ENCODE peak calls at places on chromosomes 6 and 20, in nine cellular contexts. K is stimulated activated CD4-positive, alpha-beta T cell treated with anti-CD3 and anti-CD28 coated beads, TNF-alpha, amount 100 ng/mL, for 24 hours; O is naive thymus-derived CD4-positive, alpha-beta T cell; T is SJSA1; I is EL; S is G401; L is GM23338; V is activated T-helper 2 cell treated with anti-CD3 and anti-CD28 coated beads, Interferon-gamma antibody, Interleukin-2, Interleukin-4, amounts not matched to agents 10 μg/mL and 5 μg/mL and 100 μg/mL, durations not matched to agents 14 hours and 24 hours and 36 hours; P is activated T-cell treated with anti-CD3 and anti-CD28 coated beads for 1 hour. A is an unnamed sample.

GRCh38 chr20:43540673-43541060 is 18.2 kb upstream of the SGK2 start:
- DNase-seq in O (no peak), L (no peak), S (no peak), K (no peak), I (no peak), T (no peak), V (no peak), P (no peak), A (no peak)

GRCh38 chr6:44653761-44654218 is 266.3 kb downstream of the CDC5L start:
- DNase-seq in L (no peak), P (no peak), T (no peak), K (no peak), I (peak), S (no peak), O (no peak), V (no peak), A (no peak)

GRCh38 chr6:28884423-28885148 is 39.2 kb downstream of the TRIM27 start:
- DNase-seq in T (no peak), S (no peak), O (peak), K (peak), I (no peak), V (peak), L (no peak), P (peak), A (no peak)

GRCh38 chr6:15066433-15067337 is 179.2 kb upstream of the JARID2 start:
- DNase-seq in I (peak), S (no peak), K (no peak), O (no peak), L (no peak), V (no peak), P (no peak), T (no peak), A (peak)

GRCh38 chr6:122799916-122800701 is 11.1 kb downstream of the SMPDL3A start:
- DNase-seq in K (no peak), S (no peak), L (no peak), V (no peak), O (no peak), P (no peak), I (peak), T (peak), A (no peak)

GRCh38 chr20:37131486-37131885 is 35.7 kb upstream of the RBL1 start:
- DNase-seq in I (no peak), S (no peak), L (no peak), T (no peak), V (no peak), O (no peak), P (no peak), K (no peak), A (no peak)

GRCh38 chr6:108669673-108670072 is 109.0 kb downstream of the FOXO3 start:
- DNase-seq in I (no peak), V (no peak), T (no peak), O (no peak), P (no peak), L (no peak), S (no peak), K (no peak), A (no peak)

GRCh38 chr6:152121910-152122309 is 314.4 kb downstream of the ESR1 start:
- DNase-seq in I (no peak), L (no peak), K (no peak), V (no peak), S (peak), O (no peak), P (no peak), T (no peak), A (no peak)

GRCh38 chr20:41580384-41580783 is 37.8 kb downstream of the CHD6 start:
- DNase-seq in I (no peak), P (no peak), O (no peak), L (no peak), T (no peak), V (no peak), S (no peak), K (no peak), A (no peak)

GRCh38 chr6:84773431-84774173 is 9.2 kb upstream of the TBX18 start:
- DNase-seq in V (no peak), S (no peak), O (no peak), K (no peak), P (no peak), I (peak), T (no peak), L (peak), A (peak)

GRCh38 chr20:2599265-2600060 is 53.0 kb upstream of the NOP56 start:
- DNase-seq in O (no peak), V (no peak), T (no peak), S (no peak), K (no peak), P (no peak), I (peak), L (peak), A (no peak)

GRCh38 chr20:59820204-59821041 is 113.0 kb downstream of the SYCP2 start:
- DNase-seq in P (no peak), K (no peak), T (peak), O (no peak), L (no peak), V (no peak), S (peak), I (no peak), A (no peak)

GRCh38 chr6:30544666-30545272 is 11.5 kb downstream of the GNL1 start:
- DNase-seq in O (peak), S (peak), I (peak), K (no peak), L (peak), P (no peak), V (no peak), T (no peak), A (no peak)

GRCh38 chr6:160461641-160462040 is 113.5 kb downstream of the SLC22A3 start:
- DNase-seq in V (no peak), I (peak), T (no peak), P (no peak), L (no peak), S (no peak), O (no peak), K (no peak), A (no peak)

GRCh38 chr6:54958446-54958845 is 111.9 kb downstream of the FAM83B start:
- DNase-seq in P (no peak), I (no peak), L (no peak), K (no peak), S (no peak), T (no peak), V (no peak), O (no peak), A (no peak)

GRCh38 chr6:11585426-11586016 is 48.0 kb downstream of the TMEM170B start:
- DNase-seq in K (no peak), V (no peak), P (no peak), T (no peak), S (peak), L (peak), O (peak), I (peak), A (no peak)

GRCh38 chr20:36861625-36861874 is 14.4 kb upstream of the TLDC2 start:
- DNase-seq in V (no peak), S (peak), T (no peak), L (no peak), K (no peak), P (no peak), O (no peak), I (peak), A (no peak)

GRCh38 chr6:31729515-31729978 is 448 bp upstream of the DDAH2 start:
- DNase-seq in T (peak), I (peak), O (peak), P (peak), V (peak), L (peak), S (peak), K (peak), A (peak)

GRCh38 chr6:55011034-55011433 is 163.3 kb upstream of the HCRTR2 start:
- DNase-seq in V (no peak), L (peak), P (no peak), I (no peak), K (no peak), T (no peak), S (no peak), O (no peak), A (no peak)

GRCh38 chr6:45076217-45076616 is 251.9 kb upstream of the RUNX2 start:
- DNase-seq in I (peak), T (no peak), S (no peak), O (no peak), L (no peak), K (no peak), V (no peak), P (no peak), A (no peak)

GRCh38 chr6:158655569-158656450 is 6.0 kb downstream of the SYTL3 start:
- DNase-seq in P (no peak), V (no peak), K (no peak), I (no peak), L (no peak), T (peak), O (no peak), S (no peak), A (no peak)

GRCh38 chr6:13113956-13114593 is 214.3 kb downstream of the TBC1D7 start:
- DNase-seq in K (no peak), T (no peak), P (no peak), V (no peak), L (no peak), S (no peak), O (no peak), I (no peak), A (no peak)

GRCh38 chr20:50095476-50096078 is 17.4 kb downstream of the UBE2V1 start:
- DNase-seq in L (no peak), V (no peak), O (no peak), S (no peak), K (no peak), T (no peak), I (no peak), P (no peak), A (no peak)

GRCh38 chr6:119533603-119534279 is 184.2 kb upstream of the MAN1A1 start:
- DNase-seq in O (no peak), K (no peak), I (peak), L (no peak), T (no peak), S (no peak), V (no peak), P (no peak), A (no peak)

GRCh38 chr6:166684866-166685265 is 57.8 kb upstream of the RPS6KA2 start:
- DNase-seq in K (no peak), P (no peak), I (no peak), O (no peak), L (no peak), V (no peak), T (no peak), S (no peak), A (no peak)